ENCODE peak calls at places on chromosomes 13 and 19, in ten cellular contexts. One of them, this sample, is unnamed.

GRCh38 chr13:101307181-101307701 is 109.1 kb downstream of the NALCN start:
- DNase-seq in stimulated activated CD4-positive, alpha-beta T cell treated with anti-CD3 and anti-CD28 coated beads, Interleukin-2, amount 100 ng/mL, for 4 hours: no peak
- DNase-seq in activated T-cell treated with anti-CD3 and anti-CD28 coated beads, Interleukin-2, amount 50 U/mL, for 72 hours: no peak
- DNase-seq in retina: no peak
- DNase-seq in activated T-helper 2 cell treated with anti-CD3 and anti-CD28 coated beads, Interferon-gamma antibody, Interleukin-2, Interleukin-4, amounts not matched to agents 10 μg/mL and 5 μg/mL and 100 μg/mL, durations not matched to agents 14 hours and 24 hours and 36 hours: no peak
- DNase-seq in NCI-H1092: no peak
- DNase-seq in IMR-90: peak; percentile 90
- DNase-seq in fibroblast of gingiva: peak; percentile 73
- DNase-seq in stimulated activated CD8-positive, alpha-beta memory T cell treated with anti-CD3 and anti-CD28 coated beads, Interleukin-2, amount 100 ng/mL, for 48 hours: no peak
- DNase-seq in EL: peak; percentile 74
- DNase-seq in this sample: no peak

GRCh38 chr13:63184693-63185092 is 1769.0 kb upstream of the PCDH20 start:
- DNase-seq in retina: no peak
- DNase-seq in stimulated activated CD4-positive, alpha-beta T cell treated with anti-CD3 and anti-CD28 coated beads, Interleukin-2, amount 100 ng/mL, for 4 hours: no peak
- DNase-seq in IMR-90: peak; percentile 88
- DNase-seq in activated T-cell treated with anti-CD3 and anti-CD28 coated beads, Interleukin-2, amount 50 U/mL, for 72 hours: no peak
- DNase-seq in fibroblast of gingiva: peak; percentile 1
- DNase-seq in activated T-helper 2 cell treated with anti-CD3 and anti-CD28 coated beads, Interferon-gamma antibody, Interleukin-2, Interleukin-4, amounts not matched to agents 10 μg/mL and 5 μg/mL and 100 μg/mL, durations not matched to agents 14 hours and 24 hours and 36 hours: no peak
- DNase-seq in stimulated activated CD8-positive, alpha-beta memory T cell treated with anti-CD3 and anti-CD28 coated beads, Interleukin-2, amount 100 ng/mL, for 48 hours: no peak
- DNase-seq in EL: peak; percentile 76
- DNase-seq in NCI-H1092: no peak
- DNase-seq in this sample: no peak

GRCh38 chr13:60509601-60510386 is 112.8 kb downstream of the TDRD3 start:
- DNase-seq in EL: no peak
- DNase-seq in fibroblast of gingiva: no peak
- DNase-seq in activated T-helper 2 cell treated with anti-CD3 and anti-CD28 coated beads, Interferon-gamma antibody, Interleukin-2, Interleukin-4, amounts not matched to agents 10 μg/mL and 5 μg/mL and 100 μg/mL, durations not matched to agents 14 hours and 24 hours and 36 hours: no peak
- DNase-seq in activated T-cell treated with anti-CD3 and anti-CD28 coated beads, Interleukin-2, amount 50 U/mL, for 72 hours: no peak
- DNase-seq in stimulated activated CD4-positive, alpha-beta T cell treated with anti-CD3 and anti-CD28 coated beads, Interleukin-2, amount 100 ng/mL, for 4 hours: no peak
- DNase-seq in retina: no peak
- DNase-seq in stimulated activated CD8-positive, alpha-beta memory T cell treated with anti-CD3 and anti-CD28 coated beads, Interleukin-2, amount 100 ng/mL, for 48 hours: no peak
- DNase-seq in IMR-90: peak; percentile 1
- DNase-seq in NCI-H1092: no peak
- DNase-seq in this sample: no peak

GRCh38 chr19:46753420-46754155 is 7.3 kb upstream of the STRN4 start:
- DNase-seq in NCI-H1092: peak; percentile 14
- DNase-seq in activated T-cell treated with anti-CD3 and anti-CD28 coated beads, Interleukin-2, amount 50 U/mL, for 72 hours: peak; percentile 79
- DNase-seq in retina: peak; percentile 45
- DNase-seq in IMR-90: no peak
- DNase-seq in stimulated activated CD4-positive, alpha-beta T cell treated with anti-CD3 and anti-CD28 coated beads, Interleukin-2, amount 100 ng/mL, for 4 hours: peak; percentile 39
- DNase-seq in activated T-helper 2 cell treated with anti-CD3 and anti-CD28 coated beads, Interferon-gamma antibody, Interleukin-2, Interleukin-4, amounts not matched to agents 10 μg/mL and 5 μg/mL and 100 μg/mL, durations not matched to agents 14 hours and 24 hours and 36 hours: peak; percentile 67
- DNase-seq in stimulated activated CD8-positive, alpha-beta memory T cell treated with anti-CD3 and anti-CD28 coated beads, Interleukin-2, amount 100 ng/mL, for 48 hours: peak; percentile 36
- DNase-seq in EL: peak; percentile 36
- DNase-seq in fibroblast of gingiva: no peak
- DNase-seq in this sample: peak; percentile 80

GRCh38 chr19:5767949-5768348 is 16.6 kb downstream of the PRR22 start:
- DNase-seq in stimulated activated CD4-positive, alpha-beta T cell treated with anti-CD3 and anti-CD28 coated beads, Interleukin-2, amount 100 ng/mL, for 4 hours: no peak
- DNase-seq in NCI-H1092: no peak
- DNase-seq in fibroblast of gingiva: no peak
- DNase-seq in EL: no peak
- DNase-seq in IMR-90: no peak
- DNase-seq in activated T-helper 2 cell treated with anti-CD3 and anti-CD28 coated beads, Interferon-gamma antibody, Interleukin-2, Interleukin-4, amounts not matched to agents 10 μg/mL and 5 μg/mL and 100 μg/mL, durations not matched to agents 14 hours and 24 hours and 36 hours: no peak
- DNase-seq in retina: no peak
- DNase-seq in stimulated activated CD8-positive, alpha-beta memory T cell treated with anti-CD3 and anti-CD28 coated beads, Interleukin-2, amount 100 ng/mL, for 48 hours: no peak
- DNase-seq in activated T-cell treated with anti-CD3 and anti-CD28 coated beads, Interleukin-2, amount 50 U/mL, for 72 hours: no peak
- DNase-seq in this sample: no peak

GRCh38 chr19:1069009-1069779 is 2.2 kb downstream of the ARHGAP45 start:
- DNase-seq in stimulated activated CD4-positive, alpha-beta T cell treated with anti-CD3 and anti-CD28 coated beads, Interleukin-2, amount 100 ng/mL, for 4 hours: no peak
- DNase-seq in activated T-helper 2 cell treated with anti-CD3 and anti-CD28 coated beads, Interferon-gamma antibody, Interleukin-2, Interleukin-4, amounts not matched to agents 10 μg/mL and 5 μg/mL and 100 μg/mL, durations not matched to agents 14 hours and 24 hours and 36 hours: peak; percentile 61
- DNase-seq in stimulated activated CD8-positive, alpha-beta memory T cell treated with anti-CD3 and anti-CD28 coated beads, Interleukin-2, amount 100 ng/mL, for 48 hours: no peak
- DNase-seq in IMR-90: no peak
- DNase-seq in fibroblast of gingiva: peak; percentile 32
- DNase-seq in NCI-H1092: no peak
- DNase-seq in activated T-cell treated with anti-CD3 and anti-CD28 coated beads, Interleukin-2, amount 50 U/mL, for 72 hours: peak; percentile 61
- DNase-seq in EL: no peak
- DNase-seq in retina: no peak
- DNase-seq in this sample: peak; percentile 61

GRCh38 chr13:31835932-31836331 is 96.6 kb downstream of the RXFP2 start:
- DNase-seq in activated T-cell treated with anti-CD3 and anti-CD28 coated beads, Interleukin-2, amount 50 U/mL, for 72 hours: no peak
- DNase-seq in EL: peak; percentile 72
- DNase-seq in stimulated activated CD8-positive, alpha-beta memory T cell treated with anti-CD3 and anti-CD28 coated beads, Interleukin-2, amount 100 ng/mL, for 48 hours: no peak
- DNase-seq in activated T-helper 2 cell treated with anti-CD3 and anti-CD28 coated beads, Interferon-gamma antibody, Interleukin-2, Interleukin-4, amounts not matched to agents 10 μg/mL and 5 μg/mL and 100 μg/mL, durations not matched to agents 14 hours and 24 hours and 36 hours: no peak
- DNase-seq in stimulated activated CD4-positive, alpha-beta T cell treated with anti-CD3 and anti-CD28 coated beads, Interleukin-2, amount 100 ng/mL, for 4 hours: no peak
- DNase-seq in IMR-90: peak; percentile 59
- DNase-seq in NCI-H1092: no peak
- DNase-seq in fibroblast of gingiva: peak; percentile 32
- DNase-seq in retina: no peak
- DNase-seq in this sample: no peak

GRCh38 chr13:72643339-72643989 is 84.0 kb downstream of the MZT1 start:
- DNase-seq in EL: peak; percentile 45
- DNase-seq in NCI-H1092: peak; percentile 7
- DNase-seq in stimulated activated CD4-positive, alpha-beta T cell treated with anti-CD3 and anti-CD28 coated beads, Interleukin-2, amount 100 ng/mL, for 4 hours: peak; percentile 22
- DNase-seq in activated T-helper 2 cell treated with anti-CD3 and anti-CD28 coated beads, Interferon-gamma antibody, Interleukin-2, Interleukin-4, amounts not matched to agents 10 μg/mL and 5 μg/mL and 100 μg/mL, durations not matched to agents 14 hours and 24 hours and 36 hours: peak; percentile 10
- DNase-seq in fibroblast of gingiva: peak; percentile 29
- DNase-seq in stimulated activated CD8-positive, alpha-beta memory T cell treated with anti-CD3 and anti-CD28 coated beads, Interleukin-2, amount 100 ng/mL, for 48 hours: peak; percentile 40
- DNase-seq in retina: no peak
- DNase-seq in IMR-90: peak; percentile 44
- DNase-seq in activated T-cell treated with anti-CD3 and anti-CD28 coated beads, Interleukin-2, amount 50 U/mL, for 72 hours: peak; percentile 59
- DNase-seq in this sample: peak; percentile 31

GRCh38 chr19:47762615-47763308 is 15.7 kb upstream of the SELENOW start:
- DNase-seq in activated T-helper 2 cell treated with anti-CD3 and anti-CD28 coated beads, Interferon-gamma antibody, Interleukin-2, Interleukin-4, amounts not matched to agents 10 μg/mL and 5 μg/mL and 100 μg/mL, durations not matched to agents 14 hours and 24 hours and 36 hours: no peak
- DNase-seq in EL: no peak
- DNase-seq in stimulated activated CD8-positive, alpha-beta memory T cell treated with anti-CD3 and anti-CD28 coated beads, Interleukin-2, amount 100 ng/mL, for 48 hours: no peak
- DNase-seq in NCI-H1092: no peak
- DNase-seq in retina: no peak
- DNase-seq in fibroblast of gingiva: peak; percentile 34
- DNase-seq in IMR-90: no peak
- DNase-seq in stimulated activated CD4-positive, alpha-beta T cell treated with anti-CD3 and anti-CD28 coated beads, Interleukin-2, amount 100 ng/mL, for 4 hours: no peak
- DNase-seq in activated T-cell treated with anti-CD3 and anti-CD28 coated beads, Interleukin-2, amount 50 U/mL, for 72 hours: no peak
- DNase-seq in this sample: no peak

GRCh38 chr19:932647-933552 is 7.1 kb downstream of the ARID3A start:
- DNase-seq in stimulated activated CD4-positive, alpha-beta T cell treated with anti-CD3 and anti-CD28 coated beads, Interleukin-2, amount 100 ng/mL, for 4 hours: no peak
- DNase-seq in EL: peak; percentile 98
- DNase-seq in stimulated activated CD8-positive, alpha-beta memory T cell treated with anti-CD3 and anti-CD28 coated beads, Interleukin-2, amount 100 ng/mL, for 48 hours: no peak
- DNase-seq in fibroblast of gingiva: peak; percentile 94
- DNase-seq in activated T-helper 2 cell treated with anti-CD3 and anti-CD28 coated beads, Interferon-gamma antibody, Interleukin-2, Interleukin-4, amounts not matched to agents 10 μg/mL and 5 μg/mL and 100 μg/mL, durations not matched to agents 14 hours and 24 hours and 36 hours: no peak
- DNase-seq in activated T-cell treated with anti-CD3 and anti-CD28 coated beads, Interleukin-2, amount 50 U/mL, for 72 hours: no peak
- DNase-seq in NCI-H1092: no peak
- DNase-seq in IMR-90: peak; percentile 94
- DNase-seq in retina: peak; percentile 44
- DNase-seq in this sample: peak; percentile 72

GRCh38 chr19:54232552-54232934 is 9.7 kb upstream of the LILRB3 start:
- DNase-seq in EL: no peak
- DNase-seq in stimulated activated CD4-positive, alpha-beta T cell treated with anti-CD3 and anti-CD28 coated beads, Interleukin-2, amount 100 ng/mL, for 4 hours: no peak
- DNase-seq in activated T-cell treated with anti-CD3 and anti-CD28 coated beads, Interleukin-2, amount 50 U/mL, for 72 hours: no peak
- DNase-seq in stimulated activated CD8-positive, alpha-beta memory T cell treated with anti-CD3 and anti-CD28 coated beads, Interleukin-2, amount 100 ng/mL, for 48 hours: no peak
- DNase-seq in IMR-90: no peak
- DNase-seq in activated T-helper 2 cell treated with anti-CD3 and anti-CD28 coated beads, Interferon-gamma antibody, Interleukin-2, Interleukin-4, amounts not matched to agents 10 μg/mL and 5 μg/mL and 100 μg/mL, durations not matched to agents 14 hours and 24 hours and 36 hours: no peak
- DNase-seq in retina: no peak
- DNase-seq in NCI-H1092: no peak
- DNase-seq in fibroblast of gingiva: no peak
- DNase-seq in this sample: no peak

GRCh38 chr13:46031581-46032263 is 20.8 kb downstream of the ZC3H13 start:
- DNase-seq in stimulated activated CD4-positive, alpha-beta T cell treated with anti-CD3 and anti-CD28 coated beads, Interleukin-2, amount 100 ng/mL, for 4 hours: no peak
- DNase-seq in retina: no peak
- DNase-seq in EL: no peak
- DNase-seq in NCI-H1092: no peak
- DNase-seq in activated T-cell treated with anti-CD3 and anti-CD28 coated beads, Interleukin-2, amount 50 U/mL, for 72 hours: no peak
- DNase-seq in IMR-90: peak; percentile 55
- DNase-seq in fibroblast of gingiva: peak; percentile 84
- DNase-seq in stimulated activated CD8-positive, alpha-beta memory T cell treated with anti-CD3 and anti-CD28 coated beads, Interleukin-2, amount 100 ng/mL, for 48 hours: no peak
- DNase-seq in activated T-helper 2 cell treated with anti-CD3 and anti-CD28 coated beads, Interferon-gamma antibody, Interleukin-2, Interleukin-4, amounts not matched to agents 10 μg/mL and 5 μg/mL and 100 μg/mL, durations not matched to agents 14 hours and 24 hours and 36 hours: no peak
- DNase-seq in this sample: no peak